ENCODE peak calls at places on chromosomes 6 and 20, in ten cellular contexts. One of them, this sample, is unnamed.

GRCh38 chr20:50399003-50399916 is 110.9 kb upstream of the PTPN1 start:
- DNase-seq in RWPE2: no peak
- DNase-seq in mesothelial cell of epicardium: no peak
- DNase-seq in psoas muscle: peak
- DNase-seq in uterus: peak
- DNase-seq in lung: peak
- DNase-seq in nephron progenitor cell: peak
- DNase-seq in AG10803: peak
- DNase-seq in omental fat pad: no peak
- DNase-seq in OCI-LY7: no peak
- DNase-seq in this sample: no peak

GRCh38 chr20:10509411-10509810 is 74.3 kb downstream of the SLX4IP start:
- DNase-seq in lung: no peak
- DNase-seq in omental fat pad: no peak
- DNase-seq in OCI-LY7: no peak
- DNase-seq in nephron progenitor cell: no peak
- DNase-seq in mesothelial cell of epicardium: no peak
- DNase-seq in AG10803: no peak
- DNase-seq in psoas muscle: no peak
- DNase-seq in RWPE2: no peak
- DNase-seq in uterus: no peak
- DNase-seq in this sample: no peak

GRCh38 chr6:138815797-138816528 is 20.1 kb downstream of the ECT2L start:
- DNase-seq in omental fat pad: no peak
- DNase-seq in RWPE2: no peak
- DNase-seq in mesothelial cell of epicardium: no peak
- DNase-seq in lung: no peak
- DNase-seq in OCI-LY7: peak
- DNase-seq in psoas muscle: no peak
- DNase-seq in AG10803: peak
- DNase-seq in nephron progenitor cell: no peak
- DNase-seq in uterus: no peak
- DNase-seq in this sample: no peak

GRCh38 chr6:125507987-125508655 is 206.4 kb upstream of the HDDC2 start:
- DNase-seq in psoas muscle: no peak
- DNase-seq in nephron progenitor cell: no peak
- DNase-seq in uterus: no peak
- DNase-seq in OCI-LY7: no peak
- DNase-seq in AG10803: peak
- DNase-seq in lung: no peak
- DNase-seq in RWPE2: no peak
- DNase-seq in omental fat pad: no peak
- DNase-seq in mesothelial cell of epicardium: no peak
- DNase-seq in this sample: no peak

GRCh38 chr20:8464368-8464767 is 332.3 kb downstream of the PLCB1 start:
- DNase-seq in omental fat pad: no peak
- DNase-seq in nephron progenitor cell: no peak
- DNase-seq in mesothelial cell of epicardium: no peak
- DNase-seq in psoas muscle: no peak
- DNase-seq in RWPE2: no peak
- DNase-seq in uterus: no peak
- DNase-seq in lung: no peak
- DNase-seq in AG10803: no peak
- DNase-seq in OCI-LY7: peak
- DNase-seq in this sample: no peak

GRCh38 chr6:35343835-35344550 is 1.6 kb downstream of the PPARD start:
- DNase-seq in RWPE2: no peak
- DNase-seq in mesothelial cell of epicardium: no peak
- DNase-seq in lung: no peak
- DNase-seq in nephron progenitor cell: no peak
- DNase-seq in uterus: no peak
- DNase-seq in omental fat pad: no peak
- DNase-seq in AG10803: no peak
- DNase-seq in OCI-LY7: no peak
- DNase-seq in psoas muscle: no peak
- DNase-seq in this sample: no peak

GRCh38 chr6:129329677-129330076 is 380.3 kb downstream of the ARHGAP18 start:
- DNase-seq in psoas muscle: no peak
- DNase-seq in OCI-LY7: no peak
- DNase-seq in mesothelial cell of epicardium: no peak
- DNase-seq in lung: no peak
- DNase-seq in AG10803: no peak
- DNase-seq in uterus: no peak
- DNase-seq in nephron progenitor cell: no peak
- DNase-seq in RWPE2: no peak
- DNase-seq in omental fat pad: no peak
- DNase-seq in this sample: no peak

GRCh38 chr6:147287869-147288271 is 83.7 kb downstream of the STXBP5 start:
- DNase-seq in omental fat pad: no peak
- DNase-seq in lung: no peak
- DNase-seq in uterus: no peak
- DNase-seq in psoas muscle: no peak
- DNase-seq in AG10803: peak
- DNase-seq in mesothelial cell of epicardium: no peak
- DNase-seq in nephron progenitor cell: no peak
- DNase-seq in RWPE2: no peak
- DNase-seq in OCI-LY7: no peak
- DNase-seq in this sample: no peak

GRCh38 chr6:62390413-62390812 is 104.4 kb upstream of the KHDRBS2 start:
- DNase-seq in psoas muscle: no peak
- DNase-seq in mesothelial cell of epicardium: no peak
- DNase-seq in nephron progenitor cell: no peak
- DNase-seq in RWPE2: no peak
- DNase-seq in omental fat pad: no peak
- DNase-seq in uterus: no peak
- DNase-seq in AG10803: no peak
- DNase-seq in lung: no peak
- DNase-seq in OCI-LY7: no peak
- DNase-seq in this sample: no peak

GRCh38 chr6:62392289-62392688 is 106.3 kb upstream of the KHDRBS2 start:
- DNase-seq in OCI-LY7: no peak
- DNase-seq in lung: no peak
- DNase-seq in omental fat pad: no peak
- DNase-seq in psoas muscle: no peak
- DNase-seq in RWPE2: no peak
- DNase-seq in nephron progenitor cell: no peak
- DNase-seq in uterus: no peak
- DNase-seq in AG10803: no peak
- DNase-seq in mesothelial cell of epicardium: no peak
- DNase-seq in this sample: no peak

GRCh38 chr6:62393608-62394007 is 107.6 kb upstream of the KHDRBS2 start:
- DNase-seq in psoas muscle: no peak
- DNase-seq in RWPE2: no peak
- DNase-seq in mesothelial cell of epicardium: no peak
- DNase-seq in omental fat pad: no peak
- DNase-seq in OCI-LY7: no peak
- DNase-seq in AG10803: no peak
- DNase-seq in nephron progenitor cell: no peak
- DNase-seq in uterus: no peak
- DNase-seq in lung: no peak
- DNase-seq in this sample: no peak

GRCh38 chr6:62391358-62391757 is 105.3 kb upstream of the KHDRBS2 start:
- DNase-seq in omental fat pad: no peak
- DNase-seq in nephron progenitor cell: no peak
- DNase-seq in AG10803: no peak
- DNase-seq in mesothelial cell of epicardium: no peak
- DNase-seq in psoas muscle: no peak
- DNase-seq in OCI-LY7: peak
- DNase-seq in uterus: no peak
- DNase-seq in RWPE2: no peak
- DNase-seq in lung: no peak
- DNase-seq in this sample: no peak
- TF ChIP-seq CTCF in omental fat pad: no peak
- TF ChIP-seq CTCF in nephron progenitor cell: no peak
- TF ChIP-seq CTCF in AG10803: no peak
- TF ChIP-seq CTCF in mesothelial cell of epicardium: no peak
- TF ChIP-seq CTCF in psoas muscle: no peak
- TF ChIP-seq CTCF in OCI-LY7: no peak
- TF ChIP-seq CTCF in uterus: no peak
- TF ChIP-seq CTCF in RWPE2: no peak
- TF ChIP-seq CTCF in lung: no peak
- TF ChIP-seq CTCF in this sample: no peak

GRCh38 chr6:13274707-13275434 is 53.5 kb downstream of the TBC1D7 start:
- DNase-seq in lung: no peak
- DNase-seq in omental fat pad: no peak
- DNase-seq in OCI-LY7: no peak
- DNase-seq in mesothelial cell of epicardium: no peak
- DNase-seq in nephron progenitor cell: no peak
- DNase-seq in uterus: no peak
- DNase-seq in psoas muscle: no peak
- DNase-seq in AG10803: no peak
- DNase-seq in RWPE2: no peak
- DNase-seq in this sample: no peak

GRCh38 chr6:13273202-13273930 is 55.0 kb downstream of the TBC1D7 start:
- DNase-seq in nephron progenitor cell: no peak
- DNase-seq in OCI-LY7: no peak
- DNase-seq in psoas muscle: no peak
- DNase-seq in RWPE2: no peak
- DNase-seq in lung: no peak
- DNase-seq in uterus: no peak
- DNase-seq in mesothelial cell of epicardium: no peak
- DNase-seq in omental fat pad: no peak
- DNase-seq in AG10803: peak
- DNase-seq in this sample: no peak

GRCh38 chr6:13277231-13277630 is 51.1 kb downstream of the TBC1D7 start:
- DNase-seq in mesothelial cell of epicardium: no peak
- DNase-seq in psoas muscle: no peak
- DNase-seq in AG10803: no peak
- DNase-seq in omental fat pad: no peak
- DNase-seq in OCI-LY7: no peak
- DNase-seq in RWPE2: no peak
- DNase-seq in lung: no peak
- DNase-seq in nephron progenitor cell: no peak
- DNase-seq in uterus: no peak
- DNase-seq in this sample: no peak

GRCh38 chr6:13273931-13274706 is 54.2 kb downstream of the TBC1D7 start:
- DNase-seq in omental fat pad: no peak
- DNase-seq in lung: peak
- DNase-seq in psoas muscle: no peak
- DNase-seq in uterus: no peak
- DNase-seq in nephron progenitor cell: no peak
- DNase-seq in OCI-LY7: no peak
- DNase-seq in AG10803: no peak
- DNase-seq in RWPE2: no peak
- DNase-seq in mesothelial cell of epicardium: no peak
- DNase-seq in this sample: peak

DNA sequence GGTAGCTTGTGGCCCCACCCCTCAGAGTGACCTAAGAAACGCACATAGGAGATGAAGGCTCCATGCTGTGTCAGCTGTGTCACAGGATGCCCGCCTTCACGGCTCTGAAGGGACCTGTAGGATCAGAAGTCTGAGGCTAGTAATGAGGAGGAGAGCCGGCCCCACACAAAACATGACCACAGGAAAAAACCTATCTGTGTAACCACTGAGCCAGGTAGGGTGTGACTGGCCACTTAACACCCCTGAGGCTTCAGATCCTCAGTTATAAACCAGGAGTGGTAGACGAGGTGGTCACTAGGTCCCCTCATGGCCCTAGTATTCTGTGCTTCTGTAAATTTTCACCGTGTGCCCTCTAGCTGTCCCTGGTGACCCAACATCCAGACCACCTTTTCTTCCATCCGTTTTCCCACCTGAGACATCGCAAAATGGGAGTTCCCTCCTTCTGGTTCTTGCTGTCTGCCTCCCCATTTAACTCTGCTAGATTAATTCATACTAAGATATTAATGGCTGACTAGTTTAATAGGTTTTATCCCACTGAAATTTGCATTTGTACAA is 52.8 kb downstream of the TBC1D7 start:
- DNase-seq in uterus: no peak
- DNase-seq in AG10803: no peak
- DNase-seq in OCI-LY7: no peak
- DNase-seq in lung: no peak
- DNase-seq in nephron progenitor cell: no peak
- DNase-seq in omental fat pad: no peak
- DNase-seq in psoas muscle: no peak
- DNase-seq in RWPE2: no peak
- DNase-seq in mesothelial cell of epicardium: no peak
- DNase-seq in this sample: no peak
- TF ChIP-seq CTCF in uterus: no peak
- TF ChIP-seq CTCF in AG10803: no peak
- TF ChIP-seq CTCF in OCI-LY7: peak
- TF ChIP-seq CTCF in lung: no peak
- TF ChIP-seq CTCF in nephron progenitor cell: no peak
- TF ChIP-seq CTCF in omental fat pad: no peak
- TF ChIP-seq CTCF in psoas muscle: no peak
- TF ChIP-seq CTCF in RWPE2: no peak
- TF ChIP-seq CTCF in mesothelial cell of epicardium: no peak
- TF ChIP-seq CTCF in this sample: no peak

GRCh38 chr6:158565482-158566040 is 5.7 kb downstream of the TMEM181 start:
- DNase-seq in psoas muscle: no peak
- DNase-seq in nephron progenitor cell: no peak
- DNase-seq in omental fat pad: no peak
- DNase-seq in uterus: no peak
- DNase-seq in RWPE2: no peak
- DNase-seq in OCI-LY7: no peak
- DNase-seq in lung: no peak
- DNase-seq in AG10803: no peak
- DNase-seq in mesothelial cell of epicardium: no peak
- DNase-seq in this sample: no peak
- TF ChIP-seq CTCF in psoas muscle: no peak
- TF ChIP-seq CTCF in nephron progenitor cell: peak
- TF ChIP-seq CTCF in omental fat pad: no peak
- TF ChIP-seq CTCF in uterus: no peak
- TF ChIP-seq CTCF in RWPE2: no peak
- TF ChIP-seq CTCF in OCI-LY7: no peak
- TF ChIP-seq CTCF in lung: no peak
- TF ChIP-seq CTCF in AG10803: no peak
- TF ChIP-seq CTCF in mesothelial cell of epicardium: no peak
- TF ChIP-seq CTCF in this sample: no peak

DNA sequence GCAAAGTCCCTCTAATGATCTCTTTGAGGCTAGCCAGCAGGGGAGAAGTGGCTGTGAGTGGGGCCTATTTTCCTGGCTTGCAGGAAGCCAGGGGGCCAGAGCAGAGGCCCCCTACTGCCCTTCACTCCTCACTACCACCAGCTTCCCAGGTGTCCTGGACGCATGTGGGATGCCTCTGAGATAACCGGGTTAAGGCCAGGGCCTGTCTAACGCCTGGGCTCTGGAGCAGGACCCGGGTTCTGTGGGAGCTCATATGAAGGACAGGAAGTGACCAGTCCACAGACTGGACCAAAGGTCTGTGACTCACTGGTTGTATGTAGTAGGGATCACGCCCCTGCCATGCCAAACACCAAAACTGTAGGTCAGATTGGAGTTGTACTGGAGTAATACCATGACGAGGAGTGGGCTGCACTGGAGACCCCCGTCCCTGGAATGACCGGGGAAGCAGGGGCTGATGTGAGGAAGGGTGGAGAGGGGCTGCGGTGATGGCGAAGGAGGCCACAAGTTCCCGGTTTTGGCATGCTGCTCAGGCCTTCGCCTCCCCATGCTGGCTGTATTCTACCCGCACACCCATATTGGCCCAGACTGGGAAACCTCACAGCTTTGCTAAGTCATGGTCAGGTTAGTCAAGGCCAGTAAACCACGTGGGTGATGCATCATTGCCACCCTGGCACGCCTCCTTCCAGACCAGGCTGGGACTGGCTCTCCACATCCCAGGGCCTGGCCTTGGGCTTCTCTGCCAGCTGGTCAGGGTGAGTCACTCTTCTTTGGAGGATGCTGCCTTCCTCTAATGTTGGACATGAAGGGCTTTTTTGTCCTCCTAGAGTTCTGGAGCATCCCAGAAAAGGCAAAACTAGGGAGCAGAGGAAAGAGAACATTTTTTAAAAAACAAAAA is 54.0 kb downstream of the PCNA start:
- DNase-seq in OCI-LY7: no peak
- DNase-seq in mesothelial cell of epicardium: no peak
- DNase-seq in omental fat pad: no peak
- DNase-seq in AG10803: peak
- DNase-seq in uterus: no peak
- DNase-seq in RWPE2: peak
- DNase-seq in nephron progenitor cell: no peak
- DNase-seq in lung: peak
- DNase-seq in psoas muscle: peak
- DNase-seq in this sample: peak
- TF ChIP-seq CTCF in OCI-LY7: no peak
- TF ChIP-seq CTCF in mesothelial cell of epicardium: no peak
- TF ChIP-seq CTCF in omental fat pad: no peak
- TF ChIP-seq CTCF in AG10803: no peak
- TF ChIP-seq CTCF in uterus: no peak
- TF ChIP-seq CTCF in RWPE2: no peak
- TF ChIP-seq CTCF in nephron progenitor cell: no peak
- TF ChIP-seq CTCF in lung: no peak
- TF ChIP-seq CTCF in psoas muscle: no peak
- TF ChIP-seq CTCF in this sample: no peak

This sample was measured in CD14-positive monocyte.